ENCODE peak calls at places on chromosomes 13 and 19, in ten cellular contexts. One of them, this sample, is unnamed.

GRCh38 chr19:50906217-50906616 is 5.0 kb downstream of the KLK4 start:
- DNase-seq in IMR-90: no peak
- DNase-seq in esophagus squamous epithelium: no peak
- DNase-seq in right lobe of liver: no peak
- DNase-seq in Peyer's patch: no peak
- DNase-seq in tibial nerve: peak
- DNase-seq in gastrocnemius medialis: no peak
- DNase-seq in ovary: no peak
- DNase-seq in lower leg skin: no peak
- DNase-seq in breast epithelium: no peak
- DNase-seq in this sample: peak

GRCh38 chr19:13884726-13885591 is 8.0 kb downstream of the NANOS3 start:
- DNase-seq in tibial nerve: no peak
- DNase-seq in right lobe of liver: peak
- DNase-seq in IMR-90: no peak
- DNase-seq in ovary: no peak
- DNase-seq in breast epithelium: peak
- DNase-seq in gastrocnemius medialis: no peak
- DNase-seq in lower leg skin: no peak
- DNase-seq in Peyer's patch: peak
- DNase-seq in esophagus squamous epithelium: no peak
- DNase-seq in this sample: no peak

GRCh38 chr19:3028305-3029069 is 593 bp downstream of the TLE2 start:
- DNase-seq in right lobe of liver: no peak
- DNase-seq in IMR-90: no peak
- DNase-seq in breast epithelium: peak
- DNase-seq in gastrocnemius medialis: no peak
- DNase-seq in esophagus squamous epithelium: no peak
- DNase-seq in tibial nerve: no peak
- DNase-seq in ovary: no peak
- DNase-seq in lower leg skin: no peak
- DNase-seq in Peyer's patch: no peak
- DNase-seq in this sample: no peak

GRCh38 chr13:98508280-98509074 is 68.4 kb downstream of the STK24 start:
- DNase-seq in tibial nerve: no peak
- DNase-seq in lower leg skin: no peak
- DNase-seq in breast epithelium: no peak
- DNase-seq in esophagus squamous epithelium: no peak
- DNase-seq in Peyer's patch: no peak
- DNase-seq in right lobe of liver: no peak
- DNase-seq in ovary: no peak
- DNase-seq in IMR-90: peak
- DNase-seq in gastrocnemius medialis: no peak
- DNase-seq in this sample: no peak

GRCh38 chr13:76455960-76456359 is 430.2 kb downstream of the KCTD12 start:
- DNase-seq in Peyer's patch: no peak
- DNase-seq in esophagus squamous epithelium: no peak
- DNase-seq in right lobe of liver: no peak
- DNase-seq in ovary: no peak
- DNase-seq in breast epithelium: no peak
- DNase-seq in lower leg skin: no peak
- DNase-seq in gastrocnemius medialis: no peak
- DNase-seq in IMR-90: peak
- DNase-seq in tibial nerve: no peak
- DNase-seq in this sample: no peak

GRCh38 chr13:32647926-32648325 is 61.7 kb downstream of the PDS5B start:
- DNase-seq in gastrocnemius medialis: no peak
- DNase-seq in lower leg skin: no peak
- DNase-seq in right lobe of liver: no peak
- DNase-seq in Peyer's patch: no peak
- DNase-seq in IMR-90: no peak
- DNase-seq in ovary: no peak
- DNase-seq in tibial nerve: no peak
- DNase-seq in breast epithelium: no peak
- DNase-seq in esophagus squamous epithelium: no peak
- DNase-seq in this sample: no peak

GRCh38 chr13:88586263-88586662 is 915.1 kb downstream of the SLITRK5 start:
- DNase-seq in tibial nerve: no peak
- DNase-seq in lower leg skin: no peak
- DNase-seq in ovary: no peak
- DNase-seq in esophagus squamous epithelium: no peak
- DNase-seq in breast epithelium: no peak
- DNase-seq in gastrocnemius medialis: no peak
- DNase-seq in IMR-90: no peak
- DNase-seq in right lobe of liver: no peak
- DNase-seq in Peyer's patch: no peak
- DNase-seq in this sample: no peak

GRCh38 chr19:7326105-7326877 is 22.4 kb upstream of the ARHGEF18 start:
- DNase-seq in esophagus squamous epithelium: no peak
- DNase-seq in right lobe of liver: no peak
- DNase-seq in ovary: no peak
- DNase-seq in IMR-90: no peak
- DNase-seq in gastrocnemius medialis: no peak
- DNase-seq in breast epithelium: no peak
- DNase-seq in Peyer's patch: no peak
- DNase-seq in lower leg skin: no peak
- DNase-seq in tibial nerve: peak
- DNase-seq in this sample: no peak

GRCh38 chr13:94706854-94707399 is 5.4 kb downstream of the SOX21 start:
- DNase-seq in esophagus squamous epithelium: no peak
- DNase-seq in tibial nerve: no peak
- DNase-seq in Peyer's patch: no peak
- DNase-seq in lower leg skin: no peak
- DNase-seq in breast epithelium: no peak
- DNase-seq in gastrocnemius medialis: no peak
- DNase-seq in ovary: no peak
- DNase-seq in IMR-90: no peak
- DNase-seq in right lobe of liver: no peak
- DNase-seq in this sample: no peak

GRCh38 chr19:23991170-23991569 is 76.5 kb downstream of the ZNF726 start:
- DNase-seq in Peyer's patch: no peak
- DNase-seq in esophagus squamous epithelium: no peak
- DNase-seq in breast epithelium: no peak
- DNase-seq in gastrocnemius medialis: no peak
- DNase-seq in IMR-90: no peak
- DNase-seq in tibial nerve: no peak
- DNase-seq in lower leg skin: no peak
- DNase-seq in ovary: no peak
- DNase-seq in right lobe of liver: no peak
- DNase-seq in this sample: no peak

GRCh38 chr13:52156724-52157251 is 2.6 kb downstream of the NEK3 start:
- DNase-seq in breast epithelium: no peak
- DNase-seq in gastrocnemius medialis: no peak
- DNase-seq in esophagus squamous epithelium: no peak
- DNase-seq in lower leg skin: no peak
- DNase-seq in Peyer's patch: no peak
- DNase-seq in IMR-90: peak
- DNase-seq in ovary: no peak
- DNase-seq in tibial nerve: no peak
- DNase-seq in right lobe of liver: no peak
- DNase-seq in this sample: no peak

GRCh38 chr19:38815059-38816001 is 2.6 kb upstream of the LGALS4 start:
- DNase-seq in lower leg skin: no peak
- DNase-seq in gastrocnemius medialis: no peak
- DNase-seq in IMR-90: no peak
- DNase-seq in breast epithelium: no peak
- DNase-seq in Peyer's patch: peak
- DNase-seq in esophagus squamous epithelium: no peak
- DNase-seq in tibial nerve: no peak
- DNase-seq in right lobe of liver: no peak
- DNase-seq in ovary: no peak
- DNase-seq in this sample: no peak

GRCh38 chr19:38812004-38812840 is 523 bp downstream of the LGALS4 start:
- DNase-seq in Peyer's patch: peak
- DNase-seq in ovary: no peak
- DNase-seq in breast epithelium: no peak
- DNase-seq in esophagus squamous epithelium: no peak
- DNase-seq in gastrocnemius medialis: no peak
- DNase-seq in lower leg skin: no peak
- DNase-seq in tibial nerve: no peak
- DNase-seq in right lobe of liver: no peak
- DNase-seq in IMR-90: no peak
- DNase-seq in this sample: no peak

GRCh38 chr19:38816131-38816750 is 3.5 kb upstream of the LGALS4 start:
- DNase-seq in lower leg skin: no peak
- DNase-seq in ovary: no peak
- DNase-seq in gastrocnemius medialis: no peak
- DNase-seq in IMR-90: no peak
- DNase-seq in breast epithelium: no peak
- DNase-seq in esophagus squamous epithelium: no peak
- DNase-seq in Peyer's patch: no peak
- DNase-seq in tibial nerve: no peak
- DNase-seq in right lobe of liver: no peak
- DNase-seq in this sample: no peak

GRCh38 chr19:38812841-38813320 is at the start of gene LGALS4:
- DNase-seq in tibial nerve: no peak
- DNase-seq in right lobe of liver: peak
- DNase-seq in ovary: no peak
- DNase-seq in esophagus squamous epithelium: no peak
- DNase-seq in breast epithelium: no peak
- DNase-seq in gastrocnemius medialis: no peak
- DNase-seq in IMR-90: no peak
- DNase-seq in Peyer's patch: peak
- DNase-seq in lower leg skin: no peak
- DNase-seq in this sample: no peak

GRCh38 chr19:38813323-38813722 is 578 bp upstream of the LGALS4 start:
- DNase-seq in gastrocnemius medialis: no peak
- DNase-seq in tibial nerve: no peak
- DNase-seq in Peyer's patch: no peak
- DNase-seq in esophagus squamous epithelium: no peak
- DNase-seq in IMR-90: no peak
- DNase-seq in ovary: no peak
- DNase-seq in breast epithelium: no peak
- DNase-seq in lower leg skin: no peak
- DNase-seq in right lobe of liver: no peak
- DNase-seq in this sample: no peak
- TF ChIP-seq POLR2A in gastrocnemius medialis: no peak
- TF ChIP-seq POLR2A in tibial nerve: no peak
- TF ChIP-seq POLR2A in Peyer's patch: no peak
- TF ChIP-seq POLR2A in esophagus squamous epithelium: no peak
- TF ChIP-seq POLR2A in IMR-90: no peak
- TF ChIP-seq POLR2A in ovary: no peak
- TF ChIP-seq POLR2A in breast epithelium: no peak
- TF ChIP-seq POLR2A in lower leg skin: no peak
- TF ChIP-seq POLR2A in right lobe of liver: no peak
- TF ChIP-seq POLR2A in this sample: no peak

GRCh38 chr13:27622102-27622820 is 569 bp downstream of the POLR1D start:
- DNase-seq in lower leg skin: no peak
- DNase-seq in esophagus squamous epithelium: no peak
- DNase-seq in gastrocnemius medialis: no peak
- DNase-seq in breast epithelium: no peak
- DNase-seq in ovary: no peak
- DNase-seq in IMR-90: peak
- DNase-seq in Peyer's patch: no peak
- DNase-seq in right lobe of liver: no peak
- DNase-seq in tibial nerve: peak
- DNase-seq in this sample: no peak

GRCh38 chr13:27621116-27621365 is 651 bp upstream of the POLR1D start:
- DNase-seq in IMR-90: no peak
- DNase-seq in ovary: no peak
- DNase-seq in lower leg skin: no peak
- DNase-seq in breast epithelium: no peak
- DNase-seq in esophagus squamous epithelium: no peak
- DNase-seq in tibial nerve: no peak
- DNase-seq in Peyer's patch: no peak
- DNase-seq in gastrocnemius medialis: no peak
- DNase-seq in right lobe of liver: no peak
- DNase-seq in this sample: no peak

GRCh38 chr13:27622881-27623280 is 1.2 kb downstream of the POLR1D start:
- DNase-seq in gastrocnemius medialis: no peak
- DNase-seq in ovary: peak
- DNase-seq in breast epithelium: no peak
- DNase-seq in tibial nerve: no peak
- DNase-seq in esophagus squamous epithelium: no peak
- DNase-seq in IMR-90: no peak
- DNase-seq in lower leg skin: no peak
- DNase-seq in Peyer's patch: no peak
- DNase-seq in right lobe of liver: no peak
- DNase-seq in this sample: no peak

GRCh38 chr13:27620377-27621115 is at the start of gene LNX2:
- DNase-seq in right lobe of liver: peak
- DNase-seq in breast epithelium: peak
- DNase-seq in ovary: peak
- DNase-seq in IMR-90: peak
- DNase-seq in lower leg skin: peak
- DNase-seq in gastrocnemius medialis: peak
- DNase-seq in Peyer's patch: peak
- DNase-seq in tibial nerve: peak
- DNase-seq in esophagus squamous epithelium: peak
- DNase-seq in this sample: peak

GRCh38 chr13:27621366-27622101 is at the start of gene POLR1D:
- DNase-seq in esophagus squamous epithelium: peak
- DNase-seq in ovary: peak
- DNase-seq in breast epithelium: peak
- DNase-seq in right lobe of liver: peak
- DNase-seq in Peyer's patch: peak
- DNase-seq in lower leg skin: peak
- DNase-seq in IMR-90: peak
- DNase-seq in tibial nerve: peak
- DNase-seq in gastrocnemius medialis: peak
- DNase-seq in this sample: peak
- TF ChIP-seq POLR2A in esophagus squamous epithelium: peak
- TF ChIP-seq POLR2A in ovary: peak
- TF ChIP-seq POLR2A in breast epithelium: peak
- TF ChIP-seq POLR2A in right lobe of liver: peak
- TF ChIP-seq POLR2A in Peyer's patch: peak
- TF ChIP-seq POLR2A in lower leg skin: peak
- TF ChIP-seq POLR2A in IMR-90: peak
- TF ChIP-seq POLR2A in tibial nerve: peak
- TF ChIP-seq POLR2A in gastrocnemius medialis: peak
- TF ChIP-seq POLR2A in this sample: peak

DNA sequence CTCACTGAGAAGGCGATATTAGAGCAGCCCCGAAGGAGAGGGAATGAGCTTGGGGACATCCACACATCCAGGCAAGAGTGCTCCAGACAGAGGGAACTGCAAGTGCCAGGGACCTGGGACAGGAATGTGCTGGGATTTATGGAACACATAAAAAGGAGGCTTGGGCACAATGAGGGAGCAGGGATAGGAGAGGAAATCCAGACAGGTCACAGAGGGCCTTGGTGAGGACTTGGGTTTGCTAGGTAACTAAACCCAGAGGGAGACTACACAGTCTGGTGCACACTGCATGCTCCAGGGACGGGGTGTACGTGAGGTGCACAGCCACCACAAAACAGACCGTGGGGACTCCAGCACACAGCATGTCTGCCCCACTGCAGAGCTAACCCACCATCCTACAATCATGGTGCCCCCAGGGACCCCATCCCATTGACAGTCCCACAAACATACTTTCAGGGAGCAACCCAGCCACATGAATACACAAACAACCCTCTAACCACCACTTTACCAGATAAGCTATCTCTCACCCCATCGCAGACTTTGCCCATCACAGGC is 5.6 kb upstream of the ZFP36 start:
- DNase-seq in ovary: no peak
- DNase-seq in right lobe of liver: no peak
- DNase-seq in tibial nerve: no peak
- DNase-seq in breast epithelium: no peak
- DNase-seq in IMR-90: no peak
- DNase-seq in gastrocnemius medialis: no peak
- DNase-seq in esophagus squamous epithelium: no peak
- DNase-seq in Peyer's patch: no peak
- DNase-seq in lower leg skin: no peak
- DNase-seq in this sample: no peak
- TF ChIP-seq POLR2A in ovary: no peak
- TF ChIP-seq POLR2A in right lobe of liver: no peak
- TF ChIP-seq POLR2A in tibial nerve: no peak
- TF ChIP-seq POLR2A in breast epithelium: no peak
- TF ChIP-seq POLR2A in IMR-90: no peak
- TF ChIP-seq POLR2A in gastrocnemius medialis: no peak
- TF ChIP-seq POLR2A in esophagus squamous epithelium: no peak
- TF ChIP-seq POLR2A in Peyer's patch: no peak
- TF ChIP-seq POLR2A in lower leg skin: no peak
- TF ChIP-seq POLR2A in this sample: no peak

GRCh38 chr13:107900775-107901174 is 314.6 kb downstream of the LIG4 start:
- DNase-seq in IMR-90: peak
- DNase-seq in Peyer's patch: no peak
- DNase-seq in ovary: no peak
- DNase-seq in right lobe of liver: no peak
- DNase-seq in esophagus squamous epithelium: no peak
- DNase-seq in tibial nerve: no peak
- DNase-seq in gastrocnemius medialis: no peak
- DNase-seq in breast epithelium: no peak
- DNase-seq in lower leg skin: no peak
- DNase-seq in this sample: no peak
- TF ChIP-seq POLR2A in IMR-90: no peak
- TF ChIP-seq POLR2A in Peyer's patch: no peak
- TF ChIP-seq POLR2A in ovary: no peak
- TF ChIP-seq POLR2A in right lobe of liver: no peak
- TF ChIP-seq POLR2A in esophagus squamous epithelium: no peak
- TF ChIP-seq POLR2A in tibial nerve: no peak
- TF ChIP-seq POLR2A in gastrocnemius medialis: no peak
- TF ChIP-seq POLR2A in breast epithelium: no peak
- TF ChIP-seq POLR2A in lower leg skin: no peak
- TF ChIP-seq POLR2A in this sample: no peak